ENCODE peak calls at places on chromosomes 7 and 10, in ten cellular contexts. M, X, K, A, V, B, Y, T, U and F are unnamed samples.

GRCh38 chr10:129832582-129833249 is 131.4 kb downstream of the EBF3 start:
- DNase-seq in V (no peak), X (no peak), K (no peak), A (no peak), U (peak), M (no peak), Y (no peak), T (no peak), B (no peak), F (no peak)

GRCh38 chr7:46007990-46008643 is 87.0 kb upstream of the IGFBP3 start:
- DNase-seq in M (no peak), V (no peak), X (no peak), A (no peak), T (no peak), B (peak), K (no peak), Y (no peak), U (no peak), F (no peak)

GRCh38 chr7:12137283-12137682 is 73.8 kb upstream of the TMEM106B start:
- DNase-seq in Y (no peak), X (no peak), A (no peak), V (no peak), K (no peak), M (no peak), U (no peak), T (no peak), B (no peak), F (no peak)

GRCh38 chr7:98810166-98810802 is 59.5 kb downstream of the TMEM130 start:
- DNase-seq in K (no peak), V (no peak), X (no peak), B (no peak), U (peak), M (no peak), A (no peak), Y (peak), T (no peak), F (no peak)

GRCh38 chr10:668786-669485 is 20.5 kb downstream of the DIP2C start:
- DNase-seq in B (no peak), T (no peak), V (peak), A (no peak), Y (no peak), X (no peak), K (no peak), M (no peak), U (peak), F (no peak)

GRCh38 chr10:119536508-119536837 is 6.0 kb downstream of the RGS10 start:
- DNase-seq in A (no peak), K (no peak), X (no peak), M (no peak), U (no peak), T (no peak), B (no peak), Y (no peak), V (no peak), F (no peak)

GRCh38 chr7:101912711-101913110 is 95.3 kb downstream of the CUX1 start:
- DNase-seq in Y (no peak), V (no peak), M (peak), X (no peak), K (no peak), T (peak), U (no peak), B (no peak), A (no peak), F (peak)

GRCh38 chr10:61592581-61592980 is 70.1 kb upstream of the CABCOCO1 start:
- DNase-seq in U (no peak), T (no peak), Y (no peak), B (no peak), K (no peak), V (peak), A (no peak), X (no peak), M (no peak), F (peak)

GRCh38 chr10:86651021-86651471 is 3.3 kb upstream of the OPN4 start:
- DNase-seq in T (no peak), A (no peak), Y (no peak), X (peak), U (no peak), M (no peak), K (peak), B (no peak), V (peak), F (no peak)

GRCh38 chr7:30983042-30983913 is 19.5 kb downstream of the GHRHR start:
- DNase-seq in T (peak), M (peak), V (peak), K (peak), X (peak), A (peak), Y (peak), U (peak), B (peak), F (peak)

GRCh38 chr7:85030893-85031292 is 156.0 kb downstream of the SEMA3D start:
- DNase-seq in Y (no peak), V (no peak), X (peak), T (peak), A (no peak), M (peak), U (no peak), K (no peak), B (no peak), F (peak)